ENCODE peak calls at places on chromosomes 12 and 14, in six cellular contexts. R is foreskin fibroblast, B is body of pancreas, M is OCI-LY7, G is Calu3, U is fibroblast of pulmonary artery. L is an unnamed sample.

GRCh38 chr12:95848575-95849388 is 10.0 kb upstream of the SNRPF start:
- DNase-seq in R (peak), B (peak), M (peak), G (peak), U (peak), L (no peak)

GRCh38 chr12:5333096-5333495 is 98.8 kb upstream of the NTF3 start:
- DNase-seq in R (no peak), B (no peak), M (no peak), G (no peak), U (no peak), L (no peak)

GRCh38 chr12:88185988-88186387 is 43.9 kb downstream of the TMTC3 start:
- DNase-seq in R (peak), B (no peak), M (no peak), G (peak), U (peak), L (peak)

GRCh38 chr14:55075628-55076027 is 24.2 kb downstream of the MAPK1IP1L start:
- DNase-seq in R (peak), B (no peak), M (no peak), G (no peak), U (peak), L (no peak)

GRCh38 chr12:47312794-47313426 is 233.2 kb upstream of the AMIGO2 start:
- DNase-seq in R (no peak), B (peak), M (peak), G (peak), U (no peak), L (peak)

GRCh38 chr12:107847830-107848229 is 73.3 kb downstream of the ASCL4 start:
- DNase-seq in R (no peak), B (no peak), M (no peak), G (no peak), U (no peak), L (no peak)

GRCh38 chr12:122842505-122843405 is 7.5 kb downstream of the HIP1R start:
- DNase-seq in R (peak), B (no peak), M (no peak), G (no peak), U (no peak), L (no peak)

GRCh38 chr12:76201758-76202157 is 117.3 kb upstream of the NAP1L1 start:
- DNase-seq in R (no peak), B (no peak), M (no peak), G (no peak), U (no peak), L (no peak)

GRCh38 chr14:102408729-102409128 is 46.0 kb downstream of the TECPR2 start:
- DNase-seq in R (no peak), B (no peak), M (no peak), G (no peak), U (no peak), L (no peak)

GRCh38 chr14:65290830-65291229 is 121.7 kb upstream of the FUT8 start:
- DNase-seq in R (peak), B (no peak), M (no peak), G (peak), U (peak), L (no peak)

GRCh38 chr14:81991998-81992397 is 458.3 kb upstream of the SEL1L start:
- DNase-seq in R (peak), B (no peak), M (peak), G (no peak), U (peak), L (no peak)

GRCh38 chr14:30710870-30711269 is 88.8 kb downstream of the SCFD1 start:
- DNase-seq in R (peak), B (no peak), M (no peak), G (no peak), U (no peak), L (no peak)

GRCh38 chr14:57957441-57957840 is 91.5 kb upstream of the SLC35F4 start:
- DNase-seq in R (no peak), B (no peak), M (no peak), G (no peak), U (no peak), L (no peak)

GRCh38 chr14:53209370-53209769 is 56.2 kb upstream of the DDHD1 start:
- DNase-seq in R (peak), B (no peak), M (no peak), G (no peak), U (peak), L (no peak)

GRCh38 chr12:123712780-123713319 is 697 bp downstream of the ATP6V0A2 start:
- DNase-seq in R (peak), B (no peak), M (no peak), G (peak), U (no peak), L (no peak)

GRCh38 chr12:115611477-115611876 is 666.0 kb downstream of the MED13L start:
- DNase-seq in R (no peak), B (no peak), M (no peak), G (no peak), U (no peak), L (no peak)

GRCh38 chr12:60494249-60494648 is 898.4 kb downstream of the SLC16A7 start:
- DNase-seq in R (peak), B (no peak), M (no peak), G (peak), U (peak), L (no peak)

DNA sequence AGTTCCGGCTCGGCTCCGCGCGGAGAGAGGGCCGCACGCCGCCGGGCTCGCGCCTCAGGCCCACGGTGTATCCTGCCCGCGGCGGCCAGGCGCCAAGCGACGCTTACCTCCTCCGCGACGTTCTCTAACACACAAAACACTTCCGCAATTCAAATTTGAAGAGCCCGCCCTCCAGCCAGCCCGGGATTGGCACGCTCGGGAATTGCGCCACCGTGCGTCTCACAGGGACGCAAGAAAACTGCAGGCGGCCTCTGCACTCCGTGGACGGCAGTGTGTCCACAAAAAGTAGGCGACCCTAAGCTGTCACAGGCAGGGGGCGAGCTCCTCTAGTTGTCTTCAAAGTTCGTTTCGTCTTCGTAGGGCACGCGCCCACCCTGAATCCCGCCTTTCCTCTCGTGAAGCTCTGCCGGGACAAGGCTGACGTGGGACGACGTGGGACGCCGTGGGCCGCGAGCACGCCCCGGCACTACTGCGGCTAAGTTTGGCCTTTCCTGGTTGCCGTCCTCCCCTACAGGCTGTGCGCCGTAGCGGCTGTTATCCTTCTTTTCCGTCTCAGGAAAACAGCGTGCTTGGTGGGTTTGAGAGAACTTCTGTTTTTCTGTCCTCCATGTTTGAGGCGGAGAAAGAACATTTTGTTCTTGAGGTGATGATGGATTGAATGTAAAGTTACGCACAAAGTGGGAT is at the start of gene MIS18BP1:
- DNase-seq in R (peak), B (peak), M (peak), G (peak), U (peak), L (peak)
- TF ChIP-seq CTCF in R (peak), B (peak), M (peak), G (peak), U (peak), L (peak)

DNA sequence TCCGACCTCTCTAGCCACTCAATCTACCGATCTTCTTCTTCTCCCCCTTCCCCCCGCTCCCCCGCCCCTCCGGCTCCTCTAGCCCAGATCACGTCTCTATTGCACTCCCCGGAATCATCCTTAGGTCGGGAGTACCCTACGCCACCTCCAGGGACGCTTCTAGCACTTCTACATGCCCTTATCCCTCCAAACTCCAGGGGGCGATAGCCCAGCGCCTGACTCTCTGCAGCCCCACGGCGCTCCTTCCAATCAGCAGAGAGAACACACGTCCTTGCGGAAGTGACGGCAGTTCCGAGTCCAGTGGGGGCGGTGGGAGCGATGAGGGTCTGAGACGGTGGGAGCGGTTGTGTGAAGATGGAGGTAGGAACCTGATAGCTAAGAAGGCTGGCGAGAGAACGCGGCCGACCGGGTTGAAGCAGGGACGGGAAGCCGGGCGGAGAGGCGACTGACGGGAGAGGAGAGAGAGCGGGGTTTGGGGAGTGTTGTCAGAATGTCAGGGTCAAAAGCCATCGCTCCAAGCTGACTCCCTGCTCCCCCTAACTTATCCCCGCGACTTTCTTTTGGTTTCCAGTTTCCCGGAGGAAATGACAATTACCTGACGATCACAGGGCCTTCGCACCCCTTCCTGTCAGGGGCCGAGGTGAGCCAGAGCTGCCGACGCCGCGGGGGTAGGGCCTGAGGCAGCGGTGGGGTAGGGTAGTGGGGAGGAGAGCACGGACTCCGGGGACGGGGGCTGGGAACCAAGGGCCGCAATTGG is at the start of the genes RAB2B and TOX4:
- DNase-seq in R (peak), B (peak), M (peak), G (peak), U (peak), L (peak)
- TF ChIP-seq CTCF in R (peak), B (peak), M (peak), G (peak), U (peak), L (peak)

GRCh38 chr14:77305696-77306095 is 15.0 kb downstream of the POMT2 start:
- DNase-seq in R (no peak), B (no peak), M (no peak), G (no peak), U (no peak), L (no peak)

GRCh38 chr14:77301103-77301502 is 19.6 kb downstream of the POMT2 start:
- DNase-seq in R (peak), B (peak), M (peak), G (peak), U (peak), L (peak)

GRCh38 chr14:77303417-77304156 is 17.1 kb downstream of the POMT2 start:
- DNase-seq in R (peak), B (no peak), M (no peak), G (peak), U (peak), L (no peak)

GRCh38 chr14:77299776-77300175 is 20.9 kb downstream of the POMT2 start:
- DNase-seq in R (no peak), B (no peak), M (no peak), G (no peak), U (no peak), L (no peak)

GRCh38 chr14:77302926-77303325 is 17.8 kb downstream of the POMT2 start:
- DNase-seq in R (peak), B (no peak), M (no peak), G (peak), U (peak), L (peak)
- TF ChIP-seq CTCF in R (no peak), B (no peak), M (no peak), G (no peak), U (no peak), L (no peak)

GRCh38 chr14:88535149-88535548 is 19.7 kb downstream of the PTPN21 start:
- DNase-seq in R (peak), B (peak), M (no peak), G (peak), U (no peak), L (no peak)
- TF ChIP-seq CTCF in R (no peak), B (peak), M (no peak), G (no peak), U (no peak), L (no peak)

GRCh38 chr14:75277000-75277795 is 1.4 kb upstream of the FOS start:
- DNase-seq in R (peak), B (peak), M (no peak), G (peak), U (peak), L (peak)

GRCh38 chr14:75279739-75280447 is 1.3 kb downstream of the FOS start:
- DNase-seq in R (no peak), B (no peak), M (no peak), G (peak), U (peak), L (no peak)

GRCh38 chr14:75279153-75279738 is 618 bp downstream of the FOS start:
- DNase-seq in R (peak), B (peak), M (no peak), G (peak), U (peak), L (peak)

GRCh38 chr14:75277796-75278421 is 719 bp upstream of the FOS start:
- DNase-seq in R (no peak), B (no peak), M (no peak), G (no peak), U (peak), L (no peak)

DNA sequence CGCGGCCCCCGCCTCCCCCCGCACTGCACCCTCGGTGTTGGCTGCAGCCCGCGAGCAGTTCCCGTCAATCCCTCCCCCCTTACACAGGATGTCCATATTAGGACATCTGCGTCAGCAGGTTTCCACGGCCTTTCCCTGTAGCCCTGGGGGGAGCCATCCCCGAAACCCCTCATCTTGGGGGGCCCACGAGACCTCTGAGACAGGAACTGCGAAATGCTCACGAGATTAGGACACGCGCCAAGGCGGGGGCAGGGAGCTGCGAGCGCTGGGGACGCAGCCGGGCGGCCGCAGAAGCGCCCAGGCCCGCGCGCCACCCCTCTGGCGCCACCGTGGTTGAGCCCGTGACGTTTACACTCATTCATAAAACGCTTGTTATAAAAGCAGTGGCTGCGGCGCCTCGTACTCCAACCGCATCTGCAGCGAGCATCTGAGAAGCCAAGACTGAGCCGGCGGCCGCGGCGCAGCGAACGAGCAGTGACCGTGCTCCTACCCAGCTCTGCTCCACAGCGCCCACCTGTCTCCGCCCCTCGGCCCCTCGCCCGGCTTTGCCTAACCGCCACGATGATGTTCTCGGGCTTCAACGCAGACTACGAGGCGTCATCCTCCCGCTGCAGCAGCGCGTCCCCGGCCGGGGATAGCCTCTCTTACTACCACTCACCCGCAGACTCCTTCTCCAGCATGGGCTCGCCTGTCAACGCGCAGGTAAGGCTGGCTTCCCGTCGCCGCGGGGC is at the start of gene FOS:
- DNase-seq in R (peak), B (peak), M (peak), G (peak), U (peak), L (peak)
- TF ChIP-seq CTCF in R (no peak), B (no peak), M (no peak), G (no peak), U (no peak), L (no peak)

DNA sequence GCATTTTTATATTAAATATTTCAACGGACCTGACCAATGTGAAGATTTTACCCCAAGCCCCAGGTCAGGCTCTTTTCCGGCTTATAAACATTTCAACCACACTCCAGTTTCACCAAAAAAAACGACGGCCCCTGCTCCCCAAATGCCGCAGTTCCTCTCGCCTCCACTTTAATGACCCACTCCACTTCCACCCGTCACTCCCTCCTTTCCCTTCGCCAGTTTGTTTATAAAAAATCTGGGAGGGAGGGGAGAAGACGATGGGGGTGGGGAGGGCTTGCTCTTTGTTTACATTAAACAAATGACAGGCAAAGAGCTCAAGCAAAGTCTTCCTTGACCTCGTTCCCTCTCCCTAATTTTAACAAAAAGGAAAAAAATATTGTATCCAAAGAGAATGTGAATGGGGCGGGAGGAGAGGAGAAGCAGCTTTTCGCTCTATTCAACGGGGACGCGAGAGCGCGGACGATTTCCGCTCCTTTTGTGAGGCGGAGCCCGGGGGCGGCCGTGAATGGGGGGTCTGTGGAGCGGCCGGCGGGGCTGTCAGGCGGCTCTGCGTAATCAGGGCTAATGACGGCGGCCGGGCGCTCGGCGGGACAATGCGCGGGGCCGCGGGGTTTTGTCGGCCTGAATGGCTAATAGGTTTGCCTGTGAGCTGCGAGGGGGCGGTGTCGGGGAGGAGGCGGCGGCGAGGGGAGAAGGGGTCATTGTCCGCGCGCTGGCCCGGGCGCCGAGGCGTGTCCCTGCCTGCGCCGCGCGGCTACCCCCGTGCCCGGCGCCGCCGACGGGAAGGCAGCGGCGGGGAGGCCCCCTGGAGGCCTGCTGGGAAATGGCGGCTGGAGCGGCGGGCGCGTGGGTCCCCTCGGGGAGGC is 5.7 kb downstream of the SIX6 start:
- DNase-seq in R (peak), B (no peak), M (no peak), G (peak), U (no peak), L (peak)
- TF ChIP-seq CTCF in R (no peak), B (peak), M (peak), G (peak), U (no peak), L (peak)

DNA sequence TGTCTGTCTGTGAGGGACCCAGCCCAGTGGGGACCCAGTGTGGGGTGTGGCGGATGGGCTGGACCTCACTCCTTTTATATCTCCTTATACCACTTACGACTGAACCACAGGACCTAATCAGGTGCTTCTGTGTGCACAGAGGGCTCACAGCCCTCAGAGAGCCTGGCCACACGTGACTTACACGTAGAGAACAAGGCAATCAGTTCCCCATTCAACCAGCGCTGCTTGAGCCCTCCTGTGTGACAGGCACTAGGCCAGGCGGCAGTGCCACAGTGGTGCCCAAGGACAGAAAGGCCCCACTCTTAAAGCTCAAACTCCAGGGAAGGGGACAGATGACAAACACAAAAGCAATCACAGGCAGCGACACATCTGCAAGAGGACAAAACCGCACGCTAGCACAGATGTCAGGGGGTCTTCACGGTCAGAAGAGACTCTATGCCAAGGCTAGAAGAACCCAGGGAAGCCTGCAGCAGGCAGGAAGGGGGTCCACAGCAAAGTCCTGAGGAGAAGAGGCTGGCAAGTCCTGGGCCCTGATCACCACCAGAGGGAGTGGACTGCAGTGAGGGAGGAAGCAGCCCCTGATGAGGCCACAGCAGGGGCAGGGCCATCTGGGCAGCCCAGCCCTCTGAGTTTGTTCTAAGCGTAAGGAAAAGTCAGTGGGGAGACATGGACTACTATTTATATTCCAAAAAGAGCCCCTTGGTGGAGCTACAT is 39.3 kb downstream of the SETD3 start:
- DNase-seq in R (peak), B (no peak), M (no peak), G (no peak), U (no peak), L (no peak)
- TF ChIP-seq CTCF in R (peak), B (no peak), M (no peak), G (no peak), U (peak), L (no peak)

GRCh38 chr14:33808187-33808586 is 142.7 kb downstream of the EGLN3 start:
- DNase-seq in R (no peak), B (no peak), M (no peak), G (no peak), U (no peak), L (no peak)
- TF ChIP-seq CTCF in R (no peak), B (no peak), M (no peak), G (no peak), U (no peak), L (no peak)

GRCh38 chr12:22231078-22231477 is 103.4 kb downstream of the ST8SIA1 start:
- DNase-seq in R (no peak), B (no peak), M (no peak), G (no peak), U (no peak), L (no peak)

GRCh38 chr12:22230280-22230794 is 104.2 kb downstream of the ST8SIA1 start:
- DNase-seq in R (peak), B (no peak), M (no peak), G (no peak), U (no peak), L (no peak)

GRCh38 chr12:22234561-22234960 is 99.9 kb downstream of the ST8SIA1 start:
- DNase-seq in R (peak), B (no peak), M (no peak), G (no peak), U (peak), L (no peak)

GRCh38 chr12:22229652-22230279 is 104.7 kb downstream of the ST8SIA1 start:
- DNase-seq in R (peak), B (no peak), M (no peak), G (no peak), U (no peak), L (no peak)

GRCh38 chr12:22231836-22232235 is 102.7 kb downstream of the ST8SIA1 start:
- DNase-seq in R (no peak), B (no peak), M (no peak), G (no peak), U (peak), L (no peak)
- TF ChIP-seq CTCF in R (no peak), B (no peak), M (no peak), G (no peak), U (peak), L (no peak)

L was measured in GM10248.